ENCODE peak calls at places on chromosomes 6 and 20, in four cellular contexts. One of them, this sample, is unnamed.

GRCh38 chr6:111552241-111552744 is 53.4 kb downstream of the TRAF3IP2 start:
- DNase-seq in uterus: peak
- DNase-seq in ovary: peak
- DNase-seq in adrenal gland: peak
- DNase-seq in this sample: peak

GRCh38 chr6:98769546-98769945 is 64.8 kb upstream of the POU3F2 start:
- DNase-seq in uterus: no peak
- DNase-seq in ovary: no peak
- DNase-seq in adrenal gland: no peak
- DNase-seq in this sample: peak

GRCh38 chr6:142764306-142764705 is 180.7 kb downstream of the HIVEP2 start:
- DNase-seq in uterus: no peak
- DNase-seq in ovary: no peak
- DNase-seq in adrenal gland: no peak
- DNase-seq in this sample: no peak

GRCh38 chr6:63418741-63419140 is 99.0 kb upstream of the LGSN start:
- DNase-seq in uterus: no peak
- DNase-seq in ovary: no peak
- DNase-seq in adrenal gland: no peak
- DNase-seq in this sample: no peak

GRCh38 chr20:10075606-10076005 is 40.8 kb downstream of the ANKEF1 start:
- DNase-seq in uterus: no peak
- DNase-seq in ovary: no peak
- DNase-seq in adrenal gland: no peak
- DNase-seq in this sample: no peak

GRCh38 chr6:14396826-14397517 is 279.4 kb downstream of the CD83 start:
- DNase-seq in uterus: no peak
- DNase-seq in ovary: no peak
- DNase-seq in adrenal gland: no peak
- DNase-seq in this sample: peak

GRCh38 chr6:76026101-76026500 is 46.4 kb downstream of the IMPG1 start:
- DNase-seq in uterus: no peak
- DNase-seq in ovary: no peak
- DNase-seq in adrenal gland: no peak
- DNase-seq in this sample: no peak

GRCh38 chr6:82365011-82365751 is 1.6 kb downstream of the TPBG start:
- DNase-seq in uterus: peak
- DNase-seq in ovary: peak
- DNase-seq in adrenal gland: no peak
- DNase-seq in this sample: peak

GRCh38 chr6:139030539-139030938 is 2.0 kb downstream of the ABRACL start:
- DNase-seq in uterus: no peak
- DNase-seq in ovary: no peak
- DNase-seq in adrenal gland: no peak
- DNase-seq in this sample: no peak

GRCh38 chr20:47667086-47667485 is 118.2 kb downstream of the SULF2 start:
- DNase-seq in uterus: no peak
- DNase-seq in ovary: no peak
- DNase-seq in adrenal gland: no peak
- DNase-seq in this sample: no peak

GRCh38 chr6:12640438-12640837 is 76.1 kb upstream of the PHACTR1 start:
- DNase-seq in uterus: no peak
- DNase-seq in ovary: no peak
- DNase-seq in adrenal gland: no peak
- DNase-seq in this sample: no peak

GRCh38 chr6:167401525-167402194 is 76.8 kb downstream of the TTLL2 start:
- DNase-seq in uterus: no peak
- DNase-seq in ovary: no peak
- DNase-seq in adrenal gland: no peak
- DNase-seq in this sample: no peak

GRCh38 chr6:104325341-104326172 is 534.2 kb downstream of the HACE1 start:
- DNase-seq in uterus: no peak
- DNase-seq in ovary: no peak
- DNase-seq in adrenal gland: no peak
- DNase-seq in this sample: no peak

GRCh38 chr6:499617-500016 is 108.1 kb downstream of the IRF4 start:
- DNase-seq in uterus: no peak
- DNase-seq in ovary: no peak
- DNase-seq in adrenal gland: no peak
- DNase-seq in this sample: no peak

GRCh38 chr6:163148781-163149534 is 265.6 kb upstream of the QKI start:
- DNase-seq in uterus: no peak
- DNase-seq in ovary: no peak
- DNase-seq in adrenal gland: no peak
- DNase-seq in this sample: no peak

GRCh38 chr6:35228483-35228882 is 14.7 kb downstream of the SCUBE3 start:
- DNase-seq in uterus: no peak
- DNase-seq in ovary: no peak
- DNase-seq in adrenal gland: no peak
- DNase-seq in this sample: no peak

GRCh38 chr20:8938532-8938931 is 130.4 kb upstream of the PLCB4 start:
- DNase-seq in uterus: no peak
- DNase-seq in ovary: no peak
- DNase-seq in adrenal gland: no peak
- DNase-seq in this sample: no peak

GRCh38 chr20:8946036-8946926 is 122.6 kb upstream of the PLCB4 start:
- DNase-seq in uterus: no peak
- DNase-seq in ovary: no peak
- DNase-seq in adrenal gland: no peak
- DNase-seq in this sample: no peak

GRCh38 chr20:8940311-8940710 is 128.6 kb upstream of the PLCB4 start:
- DNase-seq in uterus: no peak
- DNase-seq in ovary: no peak
- DNase-seq in adrenal gland: no peak
- DNase-seq in this sample: no peak

GRCh38 chr20:8943638-8944037 is 125.2 kb upstream of the PLCB4 start:
- DNase-seq in uterus: no peak
- DNase-seq in ovary: no peak
- DNase-seq in adrenal gland: no peak
- DNase-seq in this sample: no peak
- TF ChIP-seq POLR2A in uterus: no peak
- TF ChIP-seq POLR2A in ovary: no peak
- TF ChIP-seq POLR2A in adrenal gland: no peak
- TF ChIP-seq POLR2A in this sample: no peak

GRCh38 chr6:31834367-31834703 is 6.8 kb downstream of the HSPA1B start:
- DNase-seq in uterus: peak
- DNase-seq in ovary: peak
- DNase-seq in adrenal gland: peak
- DNase-seq in this sample: peak

GRCh38 chr6:31837612-31838553 is 10.3 kb downstream of the HSPA1B start:
- DNase-seq in uterus: no peak
- DNase-seq in ovary: no peak
- DNase-seq in adrenal gland: no peak
- DNase-seq in this sample: no peak

GRCh38 chr6:31834704-31835375 is 7.3 kb downstream of the HSPA1B start:
- DNase-seq in uterus: peak
- DNase-seq in ovary: peak
- DNase-seq in adrenal gland: peak
- DNase-seq in this sample: no peak

GRCh38 chr6:31836676-31837611 is 9.4 kb downstream of the HSPA1B start:
- DNase-seq in uterus: no peak
- DNase-seq in ovary: no peak
- DNase-seq in adrenal gland: no peak
- DNase-seq in this sample: peak

DNA sequence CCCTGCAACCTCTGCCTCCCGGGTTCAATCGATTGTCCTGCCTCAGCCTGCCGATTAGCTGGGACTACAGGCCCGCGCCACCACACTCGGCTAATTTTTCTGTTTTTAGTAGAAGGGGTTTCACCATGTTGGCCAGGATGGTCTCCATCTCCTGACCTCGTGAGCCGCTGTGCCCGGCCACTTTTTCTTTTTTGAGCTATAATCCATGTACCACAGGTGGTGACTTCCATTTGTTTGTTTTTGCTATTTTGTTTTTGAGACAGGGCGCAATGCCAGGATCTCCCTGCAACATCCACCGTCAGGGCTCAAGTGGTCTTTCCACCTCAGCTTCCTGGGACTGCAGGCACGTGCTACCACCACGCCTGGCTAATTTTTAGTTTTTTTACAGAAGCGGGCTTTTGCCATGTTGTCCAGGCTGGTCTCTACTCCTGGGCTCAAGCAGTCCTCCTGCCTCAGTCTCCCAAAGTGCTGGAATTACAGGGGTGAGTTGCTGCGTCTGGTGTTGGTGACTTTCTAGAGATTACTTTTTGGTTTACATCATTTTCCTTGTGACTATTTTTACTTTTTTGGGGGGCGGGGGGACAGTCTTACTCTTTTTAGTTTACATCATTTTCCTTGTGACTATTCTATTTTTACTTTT is 8.6 kb downstream of the HSPA1B start:
- DNase-seq in uterus: no peak
- DNase-seq in ovary: no peak
- DNase-seq in adrenal gland: no peak
- DNase-seq in this sample: peak
- TF ChIP-seq POLR2A in uterus: no peak
- TF ChIP-seq POLR2A in ovary: no peak
- TF ChIP-seq POLR2A in adrenal gland: no peak
- TF ChIP-seq POLR2A in this sample: no peak

DNA sequence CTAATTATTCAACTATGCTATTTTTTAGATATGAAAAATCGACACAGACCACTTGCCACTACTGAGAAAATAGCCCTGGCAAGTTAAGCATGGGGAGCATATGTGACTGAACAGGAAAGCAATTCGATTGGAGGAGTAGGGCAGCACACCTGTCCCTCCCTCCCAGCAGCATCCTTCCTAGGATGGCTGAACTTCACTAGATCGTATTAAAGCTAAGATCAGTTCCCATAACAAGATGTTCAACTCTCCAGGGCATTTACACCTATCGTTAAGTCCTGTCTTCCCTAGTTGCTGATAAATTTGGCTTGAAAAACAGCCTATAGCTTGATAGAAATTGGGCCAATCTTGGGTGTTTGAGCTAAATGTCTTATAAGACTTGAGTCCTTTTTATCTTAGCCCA is 7.0 kb downstream of the PPP1R10 start:
- DNase-seq in uterus: no peak
- DNase-seq in ovary: no peak
- DNase-seq in adrenal gland: no peak
- DNase-seq in this sample: no peak
- TF ChIP-seq POLR2A in uterus: no peak
- TF ChIP-seq POLR2A in ovary: no peak
- TF ChIP-seq POLR2A in adrenal gland: no peak
- TF ChIP-seq POLR2A in this sample: no peak

GRCh38 chr6:28585335-28585734 is 59.7 kb downstream of the GPX5 start:
- DNase-seq in uterus: no peak
- DNase-seq in ovary: no peak
- DNase-seq in adrenal gland: no peak
- DNase-seq in this sample: peak

GRCh38 chr6:28587746-28588075 is 62.0 kb downstream of the GPX5 start:
- DNase-seq in uterus: no peak
- DNase-seq in ovary: no peak
- DNase-seq in adrenal gland: no peak
- DNase-seq in this sample: no peak

GRCh38 chr6:28586273-28586672 is 60.6 kb downstream of the GPX5 start:
- DNase-seq in uterus: no peak
- DNase-seq in ovary: no peak
- DNase-seq in adrenal gland: no peak
- DNase-seq in this sample: no peak

GRCh38 chr6:28589234-28589951 is 63.7 kb downstream of the GPX5 start:
- DNase-seq in uterus: peak
- DNase-seq in ovary: peak
- DNase-seq in adrenal gland: peak
- DNase-seq in this sample: peak

DNA sequence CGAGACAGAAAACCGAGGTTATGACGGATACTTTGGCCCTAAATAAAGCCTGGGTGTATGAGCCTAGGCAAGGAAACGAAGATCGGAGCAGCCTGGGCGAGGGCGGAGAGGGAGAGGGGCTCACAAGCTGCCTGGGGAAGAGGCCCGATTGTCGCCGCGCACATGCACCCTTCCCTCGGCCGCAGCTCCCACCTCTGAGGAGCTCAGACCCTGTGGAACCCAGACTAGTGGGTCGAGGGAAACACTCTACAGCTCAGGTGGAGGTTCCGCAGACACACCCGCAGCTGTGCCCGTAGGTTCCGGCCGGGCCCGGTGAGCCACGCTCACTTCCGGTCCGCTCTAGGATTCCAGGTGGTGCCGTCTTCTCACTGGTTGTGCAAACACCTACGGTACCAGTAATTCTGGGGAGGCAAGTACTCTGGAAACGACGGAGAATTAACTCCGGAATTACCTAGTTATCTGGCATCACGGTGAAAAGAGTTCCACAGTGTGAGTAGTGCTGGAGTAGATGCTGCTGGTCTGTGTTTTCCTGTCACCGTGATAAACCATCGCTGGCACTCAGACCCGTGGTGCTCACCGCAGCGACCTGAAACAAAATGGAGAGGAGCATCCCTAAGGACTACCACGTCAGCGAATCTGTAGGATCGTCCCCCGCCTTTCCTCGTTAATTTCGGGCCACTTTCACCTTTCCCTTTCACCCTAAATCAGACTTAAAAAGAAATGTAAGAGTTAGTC is 61.5 kb downstream of the GPX5 start:
- DNase-seq in uterus: peak
- DNase-seq in ovary: peak
- DNase-seq in adrenal gland: peak
- DNase-seq in this sample: no peak
- TF ChIP-seq POLR2A in uterus: peak
- TF ChIP-seq POLR2A in ovary: no peak
- TF ChIP-seq POLR2A in adrenal gland: peak
- TF ChIP-seq POLR2A in this sample: no peak

GRCh38 chr6:21653323-21653722 is 59.8 kb downstream of the SOX4 start:
- DNase-seq in uterus: no peak
- DNase-seq in ovary: no peak
- DNase-seq in adrenal gland: no peak
- DNase-seq in this sample: no peak

GRCh38 chr6:21648475-21649050 is 55.0 kb downstream of the SOX4 start:
- DNase-seq in uterus: no peak
- DNase-seq in ovary: no peak
- DNase-seq in adrenal gland: no peak
- DNase-seq in this sample: no peak

DNA sequence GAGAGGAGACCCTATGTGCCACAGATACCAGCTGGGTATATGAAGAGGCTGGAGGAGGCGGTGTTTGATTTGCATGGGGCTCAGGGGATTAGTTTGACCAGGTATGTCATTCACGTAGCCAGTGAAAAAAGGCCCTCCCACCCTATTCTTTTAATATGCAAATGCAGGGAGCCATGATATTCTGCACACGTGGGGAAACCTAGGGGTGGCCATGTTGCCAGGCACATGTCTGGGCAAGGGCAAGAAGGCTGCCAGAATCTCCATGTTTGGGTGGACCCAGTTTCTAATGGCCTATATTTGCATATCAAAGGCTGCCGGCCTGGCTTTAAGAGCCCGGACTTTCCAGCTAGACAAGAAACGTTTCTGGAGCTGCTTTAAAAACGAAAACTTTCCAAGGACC is 60.4 kb downstream of the SOX4 start:
- DNase-seq in uterus: no peak
- DNase-seq in ovary: no peak
- DNase-seq in adrenal gland: no peak
- DNase-seq in this sample: no peak
- TF ChIP-seq POLR2A in uterus: no peak
- TF ChIP-seq POLR2A in ovary: no peak
- TF ChIP-seq POLR2A in adrenal gland: no peak
- TF ChIP-seq POLR2A in this sample: no peak

This sample was measured in IMR-90.